ENCODE peak calls at places on chromosomes 6 and 20, in six cellular contexts. B is IMR-90, L is kidney, H is tibial artery, G is suprapubic skin, F is heart left ventricle. X is an unnamed sample.

GRCh38 chr6:28719275-28719940 is 193.7 kb downstream of the GPX5 start:
- DNase-seq in B (peak; percentile 50), L (no peak), H (no peak), G (no peak), F (no peak), X (no peak)

GRCh38 chr6:103327079-103327478 is 1532.6 kb downstream of the HACE1 start:
- DNase-seq in B (no peak), L (no peak), H (no peak), G (no peak), F (no peak), X (no peak)

GRCh38 chr6:151553416-151554158 is 59.8 kb downstream of the CCDC170 start:
- DNase-seq in B (no peak), L (no peak), H (no peak), G (no peak), F (no peak), X (no peak)

GRCh38 chr6:10745116-10745515 is 2.5 kb upstream of the TMEM14B start:
- DNase-seq in B (no peak), L (no peak), H (no peak), G (no peak), F (no peak), X (no peak)

GRCh38 chr6:105178110-105178509 is 1.7 kb downstream of the POPDC3 start:
- DNase-seq in B (peak; percentile 95), L (no peak), H (no peak), G (no peak), F (no peak), X (no peak)

GRCh38 chr20:51346686-51347485 is 195.6 kb downstream of the NFATC2 start:
- DNase-seq in B (peak; percentile 83), L (peak; percentile 15), H (no peak), G (no peak), F (no peak), X (no peak)

GRCh38 chr6:145278163-145278807 is 457.0 kb downstream of the EPM2A start:
- DNase-seq in B (peak; percentile 68), L (no peak), H (no peak), G (no peak), F (no peak), X (no peak)

GRCh38 chr20:62408055-62408454 is 970 bp upstream of the CABLES2 start:
- DNase-seq in B (no peak), L (no peak), H (no peak), G (no peak), F (no peak), X (no peak)

GRCh38 chr20:36454664-36455427 is 86.5 kb upstream of the MYL9 start:
- DNase-seq in B (no peak), L (no peak), H (no peak), G (no peak), F (no peak), X (peak; percentile 72)

GRCh38 chr6:69881322-69882151 is 15.2 kb downstream of the COL19A1 start:
- DNase-seq in B (no peak), L (no peak), H (no peak), G (no peak), F (no peak), X (no peak)

GRCh38 chr6:3809515-3809891 is 39.7 kb upstream of the FAM50B start:
- DNase-seq in B (no peak), L (no peak), H (no peak), G (no peak), F (no peak), X (no peak)

GRCh38 chr6:69019832-69020231 is 384.8 kb downstream of the ADGRB3 start:
- DNase-seq in B (peak; percentile 20), L (no peak), H (no peak), G (no peak), F (no peak), X (no peak)

GRCh38 chr6:106490030-106490429 is 129.5 kb downstream of the CRYBG1 start:
- DNase-seq in B (no peak), L (no peak), H (no peak), G (no peak), F (no peak), X (no peak)

GRCh38 chr20:36493801-36494114 is 47.6 kb upstream of the MYL9 start:
- DNase-seq in B (peak; percentile 78), L (peak; percentile 86), H (peak; percentile 75), G (peak; percentile 87), F (peak; percentile 79), X (no peak)

GRCh38 chr6:158758464-158758863 is 60.7 kb downstream of the EZR start:
- DNase-seq in B (peak; percentile 45), L (no peak), H (no peak), G (peak; percentile 47), F (peak; percentile 51), X (no peak)

GRCh38 chr6:357261-357790 is 34.2 kb upstream of the IRF4 start:
- DNase-seq in B (no peak), L (peak; percentile 78), H (no peak), G (no peak), F (no peak), X (no peak)

GRCh38 chr20:35947489-35947888 is 6.8 kb downstream of the SCAND1 start:
- DNase-seq in B (peak; percentile 4), L (no peak), H (no peak), G (no peak), F (no peak), X (no peak)

GRCh38 chr6:125198285-125199009 is 44.9 kb downstream of the TPD52L1 start:
- DNase-seq in B (no peak), L (no peak), H (no peak), G (no peak), F (no peak), X (no peak)

GRCh38 chr6:98921038-98921437 is 26.7 kb downstream of the FBXL4 start:
- DNase-seq in B (peak; percentile 10), L (no peak), H (no peak), G (no peak), F (no peak), X (no peak)

GRCh38 chr20:18831830-18832229 is 18.2 kb downstream of the SCP2D1 start:
- DNase-seq in B (peak; percentile 51), L (no peak), H (no peak), G (no peak), F (no peak), X (no peak)

GRCh38 chr20:10639762-10640556 is 33.8 kb downstream of the JAG1 start:
- DNase-seq in B (no peak), L (peak; percentile 52), H (peak; percentile 82), G (no peak), F (no peak), X (peak; percentile 68)

GRCh38 chr6:159828074-159828473 is 28.0 kb downstream of the PNLDC1 start:
- DNase-seq in B (peak; percentile 14), L (no peak), H (no peak), G (no peak), F (no peak), X (no peak)

GRCh38 chr20:63628246-63628975 is 1.5 kb upstream of the GMEB2 start:
- DNase-seq in B (peak; percentile 62), L (peak; percentile 86), H (no peak), G (no peak), F (peak; percentile 77), X (no peak)

GRCh38 chr6:134519456-134519855 is 201.5 kb upstream of the SGK1 start:
- DNase-seq in B (peak; percentile 51), L (no peak), H (peak; percentile 44), G (no peak), F (peak; percentile 65), X (no peak)

GRCh38 chr6:43335469-43335868 is 26.8 kb upstream of the CRIP3 start:
- DNase-seq in B (no peak), L (no peak), H (no peak), G (no peak), F (no peak), X (no peak)

GRCh38 chr6:434051-434705 is 42.6 kb downstream of the IRF4 start:
- DNase-seq in B (no peak), L (peak; percentile 51), H (no peak), G (no peak), F (no peak), X (no peak)

GRCh38 chr20:62838511-62838910 is 21.7 kb downstream of the COL9A3 start:
- DNase-seq in B (no peak), L (peak; percentile 56), H (no peak), G (no peak), F (no peak), X (no peak)

GRCh38 chr20:31704225-31705119 is 18.2 kb downstream of the BCL2L1 start:
- DNase-seq in B (peak; percentile 66), L (no peak), H (no peak), G (no peak), F (no peak), X (no peak)
- H3K4me3 ChIP-seq in B (no peak overlapping the region), L (no peak overlapping the region), H (no peak overlapping the region), G (no peak overlapping the region), F (no peak overlapping the region), X (no peak overlapping the region)

GRCh38 chr20:640674-641515 is 12.1 kb downstream of the SRXN1 start:
- DNase-seq in B (no peak), L (no peak), H (no peak), G (no peak), F (no peak), X (no peak)
- H3K27ac ChIP-seq in B (no peak overlapping the region), L (no peak overlapping the region), H (no peak overlapping the region), G (no peak overlapping the region), F (no peak overlapping the region), X (no peak overlapping the region)

DNA sequence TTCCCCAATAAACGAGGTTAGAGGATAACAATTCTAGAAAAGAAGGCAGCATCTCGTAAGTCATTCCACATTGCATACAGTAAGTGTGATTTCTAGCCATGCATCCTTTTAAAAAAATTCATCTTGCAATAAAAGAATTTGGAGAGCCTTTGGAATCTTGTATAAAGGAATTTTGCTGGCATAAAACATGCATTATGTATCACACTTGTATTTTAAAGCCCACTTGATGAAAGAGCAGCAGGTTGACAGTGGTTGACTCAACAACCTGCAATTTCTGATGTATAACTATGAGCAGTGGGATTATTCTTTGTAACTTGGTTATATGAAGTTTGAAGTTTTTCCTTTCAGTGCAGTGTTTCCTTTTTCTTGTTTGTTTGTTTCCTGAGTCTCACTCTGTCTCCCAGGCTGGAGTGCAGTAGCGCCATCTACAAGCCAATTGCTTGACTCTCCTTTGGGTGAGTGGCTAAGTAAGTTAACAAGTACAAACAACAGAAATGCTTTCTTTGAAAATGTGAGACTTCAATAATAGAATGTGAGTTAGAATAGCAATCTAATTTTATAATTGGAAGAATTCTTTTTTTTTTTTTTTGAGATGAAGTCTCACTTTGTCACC is 39.9 kb downstream of the JARID2 start:
- DNase-seq in B (peak; percentile 47), L (no peak), H (no peak), G (no peak), F (no peak), X (no peak)
- TF ChIP-seq CTCF in B (peak; percentile 12), L (no peak), H (no peak), G (no peak), F (no peak), X (no peak)

DNA sequence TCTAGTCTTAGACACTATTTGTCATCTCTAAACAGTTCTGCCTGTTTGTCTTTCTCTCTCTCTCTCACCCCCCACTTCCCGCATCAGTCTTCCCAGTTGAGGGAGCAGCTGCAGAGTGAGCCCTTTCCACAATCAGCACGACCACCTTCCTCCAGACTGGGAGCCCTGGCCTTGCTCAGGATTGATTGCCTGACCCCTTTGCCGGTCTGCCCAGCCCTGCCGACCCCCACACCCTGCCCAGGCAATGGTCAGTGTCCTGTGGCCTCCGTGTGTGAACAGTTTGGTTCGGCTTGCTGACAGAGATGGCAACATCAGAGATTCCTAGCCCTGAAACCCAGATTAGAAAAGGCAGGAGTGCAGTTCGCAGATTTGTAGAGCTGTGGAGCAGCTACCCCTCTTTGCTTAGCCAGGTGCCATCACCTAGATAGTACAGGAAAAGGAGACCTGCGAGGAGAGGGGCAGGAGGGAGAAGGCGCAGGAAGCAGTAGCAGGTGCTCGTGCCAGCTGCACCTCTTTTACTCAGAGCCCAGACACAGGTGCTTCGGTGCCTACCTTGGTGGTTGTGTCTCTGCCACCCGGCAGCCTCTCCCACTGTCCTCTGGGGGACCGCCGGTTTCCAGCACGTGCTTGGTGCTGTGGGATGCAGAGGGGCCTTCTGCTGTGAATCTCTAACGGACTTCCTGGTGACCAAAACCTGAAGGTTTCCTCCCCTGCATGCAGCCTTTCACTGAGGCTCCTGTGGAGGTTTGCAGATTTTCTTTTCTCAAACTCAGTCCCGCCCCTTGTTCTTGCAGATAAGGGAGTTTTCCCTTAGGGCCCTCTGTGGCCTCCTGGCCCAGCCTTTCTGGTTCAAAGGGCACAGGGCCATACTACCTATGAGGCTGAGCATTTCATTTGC is 92.4 kb downstream of the SCML4 start:
- DNase-seq in B (no peak), L (no peak), H (no peak), G (no peak), F (no peak), X (no peak)
- H3K4me3 ChIP-seq in B (no peak overlapping the region), L (no peak overlapping the region), H (no peak overlapping the region), G (no peak overlapping the region), F (peak overlapping the region; percentile 15), X (no peak overlapping the region)